ENCODE peak calls at places on chromosomes 6 and 20, in four cellular contexts. One of them, this sample, is unnamed.

GRCh38 chr20:513429-513828 is 30.2 kb downstream of the CSNK2A1 start:
- DNase-seq in activated CD4-positive, CD25-positive, alpha-beta regulatory T cell: no peak
- DNase-seq in renal cortical epithelial cell: no peak
- DNase-seq in HAP-1: no peak
- DNase-seq in this sample: no peak

GRCh38 chr20:50188879-50189680 is 1.6 kb upstream of the CEBPB start:
- DNase-seq in activated CD4-positive, CD25-positive, alpha-beta regulatory T cell: no peak
- DNase-seq in renal cortical epithelial cell: no peak
- DNase-seq in HAP-1: no peak
- DNase-seq in this sample: no peak

GRCh38 chr20:58645277-58645968 is 5.7 kb upstream of the STX16 start:
- DNase-seq in HAP-1: no peak
- DNase-seq in renal cortical epithelial cell: peak
- DNase-seq in activated CD4-positive, CD25-positive, alpha-beta regulatory T cell: no peak
- DNase-seq in this sample: no peak

GRCh38 chr6:76677017-76677416 is 604.6 kb upstream of the IMPG1 start:
- DNase-seq in activated CD4-positive, CD25-positive, alpha-beta regulatory T cell: no peak
- DNase-seq in renal cortical epithelial cell: no peak
- DNase-seq in HAP-1: no peak
- DNase-seq in this sample: no peak

GRCh38 chr6:37877373-37878149 is 58.0 kb downstream of the ZFAND3 start:
- DNase-seq in activated CD4-positive, CD25-positive, alpha-beta regulatory T cell: no peak
- DNase-seq in renal cortical epithelial cell: no peak
- DNase-seq in HAP-1: no peak
- DNase-seq in this sample: no peak

GRCh38 chr6:42449917-42450313 is 1.8 kb downstream of the TRERF1 start:
- DNase-seq in activated CD4-positive, CD25-positive, alpha-beta regulatory T cell: no peak
- DNase-seq in HAP-1: peak
- DNase-seq in renal cortical epithelial cell: no peak
- DNase-seq in this sample: no peak

GRCh38 chr20:52035498-52035897 is 156.1 kb downstream of the ZFP64 start:
- DNase-seq in activated CD4-positive, CD25-positive, alpha-beta regulatory T cell: no peak
- DNase-seq in HAP-1: no peak
- DNase-seq in renal cortical epithelial cell: no peak
- DNase-seq in this sample: no peak

GRCh38 chr20:18188446-18188845 is 50.8 kb downstream of the KAT14 start:
- DNase-seq in activated CD4-positive, CD25-positive, alpha-beta regulatory T cell: no peak
- DNase-seq in renal cortical epithelial cell: no peak
- DNase-seq in HAP-1: no peak
- DNase-seq in this sample: no peak

GRCh38 chr20:54231006-54231405 is 23.1 kb downstream of the PFDN4 start:
- DNase-seq in renal cortical epithelial cell: no peak
- DNase-seq in HAP-1: no peak
- DNase-seq in activated CD4-positive, CD25-positive, alpha-beta regulatory T cell: no peak
- DNase-seq in this sample: no peak

GRCh38 chr6:23688650-23689049 is 437.4 kb upstream of the NRSN1 start:
- DNase-seq in HAP-1: no peak
- DNase-seq in activated CD4-positive, CD25-positive, alpha-beta regulatory T cell: no peak
- DNase-seq in renal cortical epithelial cell: no peak
- DNase-seq in this sample: no peak

GRCh38 chr6:47234258-47234933 is 75.3 kb downstream of the TNFRSF21 start:
- DNase-seq in renal cortical epithelial cell: no peak
- DNase-seq in HAP-1: no peak
- DNase-seq in activated CD4-positive, CD25-positive, alpha-beta regulatory T cell: no peak
- DNase-seq in this sample: no peak

GRCh38 chr6:169556238-169556637 is 145.6 kb downstream of the WDR27 start:
- DNase-seq in activated CD4-positive, CD25-positive, alpha-beta regulatory T cell: no peak
- DNase-seq in HAP-1: no peak
- DNase-seq in renal cortical epithelial cell: no peak
- DNase-seq in this sample: no peak

GRCh38 chr6:43016166-43016915 is 2.3 kb downstream of the KLHDC3 start:
- DNase-seq in renal cortical epithelial cell: no peak
- DNase-seq in activated CD4-positive, CD25-positive, alpha-beta regulatory T cell: no peak
- DNase-seq in HAP-1: no peak
- DNase-seq in this sample: no peak

GRCh38 chr6:18117136-18117535 is 5.3 kb downstream of the NHLRC1 start:
- DNase-seq in renal cortical epithelial cell: no peak
- DNase-seq in HAP-1: no peak
- DNase-seq in activated CD4-positive, CD25-positive, alpha-beta regulatory T cell: no peak
- DNase-seq in this sample: no peak

GRCh38 chr20:59019217-59019616 is at the start of gene TUBB1:
- DNase-seq in HAP-1: no peak
- DNase-seq in renal cortical epithelial cell: no peak
- DNase-seq in activated CD4-positive, CD25-positive, alpha-beta regulatory T cell: no peak
- DNase-seq in this sample: no peak

GRCh38 chr6:134372603-134373281 is 54.8 kb upstream of the SGK1 start:
- DNase-seq in HAP-1: no peak
- DNase-seq in renal cortical epithelial cell: peak
- DNase-seq in activated CD4-positive, CD25-positive, alpha-beta regulatory T cell: no peak
- DNase-seq in this sample: no peak

GRCh38 chr6:44052419-44053011 is 74.7 kb downstream of the MRPL14 start:
- DNase-seq in HAP-1: no peak
- DNase-seq in activated CD4-positive, CD25-positive, alpha-beta regulatory T cell: no peak
- DNase-seq in renal cortical epithelial cell: peak
- DNase-seq in this sample: no peak

GRCh38 chr6:110378552-110378951 is 20.4 kb upstream of the METTL24 start:
- DNase-seq in activated CD4-positive, CD25-positive, alpha-beta regulatory T cell: no peak
- DNase-seq in renal cortical epithelial cell: no peak
- DNase-seq in HAP-1: no peak
- DNase-seq in this sample: peak

This sample was measured in left lung.